ENCODE peak calls at places on chromosome 19, in ten cellular contexts. V is progenitor cell of endocrine pancreas; N is lower leg skin; O is activated T-helper 1 cell treated with anti-CD3 and anti-CD28 coated beads, Interleukin-12 subunit alpha, Interleukin-12 subunit beta, Interleukin-2, Interleukin-4 antibody, amounts not matched to agents 30 ng/mL and 10 ng/mL and 1 ng/mL, durations not matched to agents 14 hours and 24 hours and 36 hours; M is cardiac muscle cell; D is GF-D8; K is T-helper 1 cell; L is A549; B is SHP77; I is EL. P is an unnamed sample.

GRCh38 chr19:30338878-30339623 is 33.1 kb upstream of the ZNF536 start:
- DNase-seq in V (no peak), N (no peak), O (no peak), M (no peak), D (no peak), K (no peak), L (no peak), B (no peak), I (no peak), P (no peak)

GRCh38 chr19:49911381-49912145 is 14.9 kb upstream of the IL4I1 start:
- DNase-seq in V (no peak), N (no peak), O (no peak), M (peak; percentile 16), D (peak; percentile 68), K (no peak), L (no peak), B (no peak), I (peak; percentile 20), P (no peak)

GRCh38 chr19:2226051-2226839 is 9.9 kb downstream of the PLEKHJ1 start:
- DNase-seq in V (no peak), N (no peak), O (no peak), M (no peak), D (no peak), K (no peak), L (no peak), B (no peak), I (no peak), P (no peak)

GRCh38 chr19:49447485-49448431 is 3.9 kb downstream of the PIH1D1 start:
- DNase-seq in V (no peak), N (no peak), O (no peak), M (peak; percentile 42), D (no peak), K (no peak), L (no peak), B (no peak), I (peak; percentile 43), P (no peak)

GRCh38 chr19:38411041-38411712 is 8.3 kb downstream of the FAM98C start:
- DNase-seq in V (no peak), N (no peak), O (no peak), M (no peak), D (no peak), K (no peak), L (no peak), B (no peak), I (no peak), P (no peak)

GRCh38 chr19:48926909-48927308 is 6.6 kb upstream of the DHDH start:
- DNase-seq in V (no peak), N (peak; percentile 81), O (no peak), M (peak; percentile 97), D (no peak), K (no peak), L (peak; percentile 65), B (no peak), I (peak; percentile 95), P (no peak)

GRCh38 chr19:47241919-47242644 is 11.1 kb upstream of the BBC3 start:
- DNase-seq in V (no peak), N (no peak), O (no peak), M (no peak), D (no peak), K (no peak), L (no peak), B (no peak), I (no peak), P (no peak)

GRCh38 chr19:46753420-46754155 is 7.3 kb upstream of the STRN4 start:
- DNase-seq in V (no peak), N (no peak), O (peak; percentile 56), M (peak; percentile 37), D (no peak), K (peak; percentile 52), L (peak; percentile 79), B (peak; percentile 61), I (peak; percentile 36), P (peak; percentile 26)

GRCh38 chr19:4414144-4414799 is 11.8 kb downstream of the CHAF1A start:
- DNase-seq in V (no peak), N (no peak), O (no peak), M (peak; percentile 70), D (no peak), K (no peak), L (no peak), B (no peak), I (peak; percentile 45), P (no peak)

GRCh38 chr19:48455171-48455907 is at the start of gene KCNJ14:
- DNase-seq in V (no peak), N (no peak), O (no peak), M (no peak), D (no peak), K (no peak), L (no peak), B (no peak), I (no peak), P (no peak)